ENCODE peak calls at places on chromosome 18, in six cellular contexts. H is DND-41; A is GM12864; S is naive thymus-derived CD4-positive, alpha-beta T cell; U is foreskin fibroblast; Z is mucosa of descending colon. K is an unnamed sample.

GRCh38 chr18:27144672-27145071 is 40.4 kb downstream of the CHST9 start:
- DNase-seq in Z (no peak), H (no peak), U (no peak), A (no peak), S (no peak), K (no peak)

GRCh38 chr18:60358516-60358915 is 14.1 kb downstream of the MC4R start:
- DNase-seq in S (no peak), Z (no peak), A (no peak), U (peak), H (no peak), K (no peak)

GRCh38 chr18:316391-316790 is 48.5 kb upstream of the THOC1 start:
- DNase-seq in H (no peak), A (no peak), Z (no peak), U (no peak), S (no peak), K (no peak)

GRCh38 chr18:53861185-53861584 is 363.3 kb downstream of the MBD2 start:
- DNase-seq in S (no peak), Z (no peak), H (no peak), A (no peak), U (no peak), K (no peak)

GRCh38 chr18:51039138-51040112 is 9.4 kb downstream of the SMAD4 start:
- DNase-seq in A (no peak), S (no peak), H (no peak), Z (no peak), U (no peak), K (no peak)

GRCh38 chr18:22001912-22002487 is 167.4 kb upstream of the GATA6 start:
- DNase-seq in Z (no peak), S (no peak), U (no peak), A (no peak), H (no peak), K (no peak)

GRCh38 chr18:21069468-21069867 is 42.1 kb downstream of the ROCK1 start:
- DNase-seq in Z (no peak), H (no peak), S (no peak), U (no peak), A (no peak), K (no peak)

GRCh38 chr18:54393648-54394294 is 36.1 kb downstream of the C18orf54 start:
- DNase-seq in Z (no peak), U (no peak), H (no peak), S (no peak), A (no peak), K (no peak)

GRCh38 chr18:21853020-21853419 is 112.4 kb downstream of the MIB1 start:
- DNase-seq in U (peak), Z (no peak), H (no peak), A (peak), S (no peak), K (no peak)

GRCh38 chr18:62763101-62763521 is 47.8 kb downstream of the PHLPP1 start:
- DNase-seq in A (no peak), U (no peak), S (no peak), H (no peak), Z (no peak), K (no peak)

GRCh38 chr18:36378194-36378593 is 80.7 kb downstream of the FHOD3 start:
- DNase-seq in H (no peak), U (no peak), Z (no peak), S (no peak), A (no peak), K (no peak)

GRCh38 chr18:43961713-43962112 is 684.4 kb upstream of the SYT4 start:
- DNase-seq in Z (no peak), U (no peak), S (no peak), A (no peak), H (no peak), K (no peak)

GRCh38 chr18:74328196-74328595 is 12.6 kb downstream of the C18orf63 start:
- DNase-seq in H (no peak), A (no peak), S (no peak), U (no peak), Z (no peak), K (no peak)

GRCh38 chr18:71808576-71808975 is 735.6 kb downstream of the CBLN2 start:
- DNase-seq in A (no peak), Z (no peak), H (no peak), U (no peak), S (no peak), K (no peak)

GRCh38 chr18:10851824-10852225 is 297.5 kb downstream of the PIEZO2 start:
- DNase-seq in S (peak), Z (no peak), H (no peak), A (peak), U (peak), K (peak)

GRCh38 chr18:60413944-60414547 is 41.5 kb upstream of the MC4R start:
- DNase-seq in H (peak), A (no peak), S (no peak), U (no peak), Z (no peak), K (peak)

GRCh38 chr18:49011291-49011746 is 60.6 kb upstream of the SMAD7 start:
- DNase-seq in S (no peak), H (no peak), A (no peak), U (no peak), Z (peak), K (no peak)

GRCh38 chr18:812123-812672 is at the start of gene YES1:
- DNase-seq in Z (peak), U (peak), S (peak), H (peak), A (no peak), K (peak)

GRCh38 chr18:9705183-9705864 is 2.8 kb upstream of the RAB31 start:
- DNase-seq in A (no peak), H (no peak), S (no peak), U (peak), Z (no peak), K (no peak)

GRCh38 chr18:39751926-39752325 is 2186.3 kb upstream of the CELF4 start:
- DNase-seq in Z (no peak), A (no peak), H (no peak), S (no peak), U (no peak), K (no peak)

GRCh38 chr18:8287184-8287885 is 321.9 kb upstream of the RAB12 start:
- DNase-seq in U (no peak), S (no peak), H (no peak), Z (no peak), A (no peak), K (no peak)

GRCh38 chr18:48693006-48693405 is 154.2 kb downstream of the CTIF start:
- DNase-seq in A (no peak), U (no peak), Z (no peak), H (no peak), S (no peak), K (no peak)

GRCh38 chr18:9531791-9532410 is 56.6 kb downstream of the RALBP1 start:
- DNase-seq in U (peak), H (no peak), A (no peak), S (no peak), Z (no peak), K (no peak)

GRCh38 chr18:4024702-4025101 is 430.4 kb downstream of the DLGAP1 start:
- DNase-seq in U (no peak), A (no peak), H (no peak), S (no peak), Z (no peak), K (no peak)

GRCh38 chr18:49898421-49898820 is 85.1 kb upstream of the ACAA2 start:
- DNase-seq in A (peak), Z (no peak), H (peak), S (peak), U (peak), K (peak)

GRCh38 chr18:75003764-75004690 is 204.9 kb downstream of the PTGR3 start:
- DNase-seq in H (no peak), Z (no peak), U (no peak), S (no peak), A (no peak), K (no peak)

GRCh38 chr18:32735781-32736180 is 37.0 kb downstream of the KLHL14 start:
- DNase-seq in S (no peak), H (no peak), Z (no peak), A (no peak), U (no peak), K (no peak)

GRCh38 chr18:21933931-21934765 is 193.6 kb downstream of the MIB1 start:
- DNase-seq in Z (no peak), H (no peak), A (no peak), U (no peak), S (no peak), K (no peak)

GRCh38 chr18:3906072-3906471 is 456.1 kb downstream of the TGIF1 start:
- DNase-seq in Z (no peak), S (no peak), U (no peak), A (no peak), H (no peak), K (no peak)

GRCh38 chr18:79424008-79424565 is 28.4 kb downstream of the NFATC1 start:
- DNase-seq in Z (no peak), U (no peak), H (no peak), S (no peak), A (no peak), K (no peak)

GRCh38 chr18:65235966-65236634 is 514.7 kb upstream of the CDH7 start:
- DNase-seq in U (no peak), H (no peak), A (no peak), S (no peak), Z (no peak), K (no peak)

GRCh38 chr18:54416459-54416858 is 58.8 kb downstream of the C18orf54 start:
- DNase-seq in U (peak), S (no peak), A (no peak), Z (no peak), H (no peak), K (no peak)

GRCh38 chr18:43160509-43160908 is 45.0 kb upstream of the RIT2 start:
- DNase-seq in S (no peak), Z (no peak), A (no peak), U (peak), H (no peak), K (no peak)

DNA sequence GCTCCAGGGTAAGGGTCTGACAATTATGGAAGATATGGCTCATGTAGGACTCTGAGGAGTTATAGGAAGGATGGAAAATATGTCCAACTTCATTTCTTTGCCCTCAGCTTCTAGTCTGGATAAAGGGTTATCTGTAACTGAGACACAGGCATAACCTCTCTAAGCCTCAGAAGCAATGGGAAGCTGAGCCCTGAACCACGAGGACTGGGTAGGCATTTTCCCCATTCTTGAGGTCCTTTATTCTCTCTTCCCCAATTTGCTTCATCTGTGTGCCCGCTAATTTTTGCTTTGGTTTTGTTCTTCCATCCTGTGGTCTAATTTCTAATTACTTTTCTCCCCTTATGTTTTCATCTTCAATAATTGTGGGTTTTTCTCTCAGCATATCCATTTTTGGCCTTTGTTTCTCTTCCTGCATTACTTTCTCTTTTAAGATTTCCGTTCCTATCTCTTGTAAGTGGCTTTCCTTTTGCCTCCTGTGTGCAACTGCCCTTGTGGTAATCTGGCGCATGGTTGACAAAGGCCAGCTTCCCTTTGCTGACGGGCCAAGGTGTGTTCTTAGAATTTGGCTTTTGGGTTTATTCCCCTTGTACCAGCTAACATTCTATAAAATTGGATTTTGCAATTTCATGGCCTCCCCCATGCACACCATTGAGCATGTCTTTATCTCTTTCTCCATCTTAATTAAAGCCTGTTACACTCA is 343.8 kb downstream of the TXNL1 start:
- DNase-seq in A (no peak), H (no peak), Z (no peak), U (no peak), S (no peak), K (peak)
- H3K4me3 ChIP-seq in A (no peak), H (no peak), Z (no peak), U (no peak), S (no peak), K (no peak)

GRCh38 chr18:7064346-7064745 is 53.3 kb downstream of the LAMA1 start:
- DNase-seq in S (no peak), H (no peak), Z (no peak), U (no peak), A (no peak), K (no peak)
- H3K4me3 ChIP-seq in S (no peak), H (no peak), Z (no peak), U (no peak), A (no peak), K (no peak)

DNA sequence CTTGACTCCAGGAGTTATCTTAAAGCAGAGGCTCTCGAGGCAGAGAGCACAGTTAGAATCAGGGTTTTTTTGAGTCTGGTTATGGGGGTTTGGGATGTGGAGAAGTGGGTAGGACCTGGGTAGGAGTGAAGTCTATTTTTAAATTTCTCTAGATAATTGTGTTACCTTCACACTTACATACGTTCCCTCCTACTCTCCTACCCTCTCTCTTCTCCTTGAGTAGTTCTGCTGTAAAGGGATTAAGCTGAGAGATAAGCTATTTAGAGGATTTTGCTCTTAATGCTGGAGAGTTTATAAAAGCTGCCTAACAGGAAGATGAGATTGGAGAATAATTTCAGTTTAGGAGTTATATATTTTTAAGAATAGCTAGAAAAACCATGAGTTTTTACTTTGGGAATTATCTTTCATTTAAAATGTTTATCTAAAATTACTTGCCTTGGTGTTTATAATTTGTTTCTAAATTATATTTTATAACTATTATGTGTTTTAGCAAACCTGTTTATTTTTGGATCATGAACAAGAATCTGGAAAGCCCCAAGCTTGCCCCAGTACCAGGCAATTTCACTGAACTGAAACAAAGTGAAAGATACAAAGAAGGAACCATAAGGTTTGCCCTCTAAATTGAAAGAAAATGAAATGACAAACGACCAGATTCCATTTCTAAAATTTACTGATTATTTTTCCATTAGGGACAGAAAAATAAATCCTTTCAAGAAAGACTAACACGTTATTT is 101.4 kb downstream of the ZNF532 start:
- DNase-seq in S (no peak), A (no peak), Z (no peak), U (no peak), H (no peak), K (no peak)
- H3K4me3 ChIP-seq in S (no peak), A (peak), Z (no peak), U (no peak), H (no peak), K (no peak)

GRCh38 chr18:69518989-69519388 is 118.3 kb downstream of the DOK6 start:
- DNase-seq in U (no peak), H (no peak), Z (no peak), S (no peak), A (no peak), K (no peak)

GRCh38 chr18:69529151-69529550 is 128.5 kb downstream of the DOK6 start:
- DNase-seq in Z (no peak), S (no peak), U (no peak), A (no peak), H (no peak), K (no peak)

GRCh38 chr18:69528439-69528838 is 127.8 kb downstream of the DOK6 start:
- DNase-seq in U (no peak), A (no peak), S (no peak), Z (no peak), H (no peak), K (no peak)

DNA sequence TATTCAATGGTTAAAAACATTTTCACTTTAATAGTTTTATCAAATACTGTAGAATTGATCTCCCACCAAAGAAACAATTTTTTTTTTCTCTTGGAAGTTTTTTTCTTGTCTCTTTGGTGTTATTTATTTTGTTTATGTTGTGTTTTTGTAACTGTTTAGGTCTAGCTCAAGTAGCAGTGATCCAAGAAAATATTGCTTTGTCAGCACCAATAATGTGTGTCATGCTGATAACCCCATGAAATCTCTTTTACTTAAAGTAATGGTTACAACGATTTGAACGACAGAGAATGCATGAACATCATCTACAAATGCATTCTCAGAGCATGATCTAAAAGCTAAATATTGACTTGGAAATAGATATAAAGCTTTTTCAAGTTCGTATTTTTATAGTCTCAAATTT is 122.9 kb downstream of the DOK6 start:
- DNase-seq in U (no peak), H (no peak), Z (no peak), A (no peak), S (no peak), K (no peak)
- H3K4me3 ChIP-seq in U (no peak), H (no peak), Z (no peak), A (no peak), S (no peak), K (no peak)

GRCh38 chr18:35047697-35048292 is 6.6 kb downstream of the MAPRE2 start:
- DNase-seq in A (no peak), S (no peak), U (no peak), Z (no peak), H (no peak), K (no peak)

GRCh38 chr18:35043207-35043606 is 2.0 kb downstream of the MAPRE2 start:
- DNase-seq in H (no peak), U (no peak), A (no peak), Z (no peak), S (no peak), K (no peak)

GRCh38 chr18:35042389-35043066 is 1.3 kb downstream of the MAPRE2 start:
- DNase-seq in Z (no peak), S (peak), U (no peak), A (no peak), H (no peak), K (peak)

GRCh38 chr18:35045121-35045520 is 3.9 kb downstream of the MAPRE2 start:
- DNase-seq in H (no peak), S (no peak), A (no peak), Z (no peak), U (no peak), K (no peak)

DNA sequence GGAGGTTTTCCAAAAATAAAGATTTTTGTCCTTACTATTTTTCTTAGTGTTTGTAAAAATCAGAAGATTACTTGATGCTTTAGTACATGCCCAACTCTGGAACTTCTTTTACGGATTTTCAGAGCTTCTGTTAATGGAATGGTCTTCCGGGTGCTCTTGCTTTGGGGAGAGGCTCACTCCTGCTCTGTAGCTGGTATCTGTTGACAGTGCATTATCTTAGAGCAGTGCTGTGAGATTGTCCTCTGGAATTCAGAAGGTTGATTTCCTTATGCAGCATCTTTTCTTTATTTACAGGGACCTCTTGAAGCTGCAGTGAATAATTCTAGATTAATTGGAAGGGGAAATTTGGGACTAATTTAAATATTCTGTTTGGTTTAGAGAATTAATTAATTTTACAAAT is 4.6 kb downstream of the MAPRE2 start:
- DNase-seq in Z (no peak), U (no peak), S (no peak), A (no peak), H (no peak), K (no peak)
- H3K4me3 ChIP-seq in Z (no peak), U (no peak), S (no peak), A (no peak), H (no peak), K (no peak)

K was measured in Jurkat, Clone E6-1.